ENCODE peak calls at places on chromosome 1, in eight cellular contexts. H, S, M, P, O, I, E and X are unnamed samples.

GRCh38 chr1:184416921-184417320 is 30.1 kb downstream of the C1orf21 start:
- DNase-seq in H (no peak), I (no peak), S (no peak), M (no peak), E (no peak), P (no peak), O (no peak), X (no peak)

GRCh38 chr1:87149166-87150065 is 179.3 kb upstream of the LMO4 start:
- DNase-seq in P (peak; percentile 43), S (no peak), E (no peak), O (peak; percentile 33), M (peak; percentile 72), H (no peak), I (no peak), X (no peak)

GRCh38 chr1:44045064-44045463 is 13.8 kb upstream of the SLC6A9 start:
- DNase-seq in I (no peak), H (peak; percentile 4), P (no peak), S (no peak), E (no peak), M (no peak), O (no peak), X (no peak)

GRCh38 chr1:162561037-162561615 is 396 bp upstream of the UAP1 start:
- DNase-seq in I (peak; percentile 72), S (peak; percentile 98), M (peak; percentile 96), O (peak; percentile 97), H (peak; percentile 98), P (peak; percentile 89), E (peak; percentile 93), X (peak; percentile 93)

GRCh38 chr1:155951753-155952504 is 10.5 kb downstream of the RXFP4 start:
- DNase-seq in O (no peak), I (no peak), E (no peak), H (no peak), M (no peak), P (no peak), S (no peak), X (no peak)

GRCh38 chr1:11691302-11691914 is at the start of gene DRAXIN:
- DNase-seq in O (peak; percentile 93), E (no peak), M (no peak), S (no peak), P (no peak), I (no peak), H (peak; percentile 86), X (no peak)

GRCh38 chr1:27621067-27621920 is 13.7 kb downstream of the FGR start:
- DNase-seq in S (no peak), E (peak; percentile 78), I (no peak), P (no peak), O (no peak), H (no peak), M (peak; percentile 58), X (no peak)

GRCh38 chr1:12620142-12620865 is 2.3 kb upstream of the DHRS3 start:
- DNase-seq in O (no peak), E (no peak), P (no peak), S (no peak), I (no peak), H (no peak), M (no peak), X (no peak)

GRCh38 chr1:163090321-163090945 is 21.3 kb downstream of the RGS4 start:
- DNase-seq in O (no peak), S (no peak), M (peak; percentile 84), H (no peak), P (no peak), I (no peak), E (no peak), X (no peak)

GRCh38 chr1:3677411-3677944 is 25.2 kb downstream of the TP73 start:
- DNase-seq in H (no peak), S (no peak), I (no peak), E (no peak), P (no peak), O (no peak), M (no peak), X (no peak)

GRCh38 chr1:209569445-209570207 is 13.9 kb upstream of the CAMK1G start:
- DNase-seq in S (peak; percentile 78), M (peak; percentile 77), P (peak; percentile 64), E (peak; percentile 60), O (peak; percentile 61), H (peak; percentile 89), I (peak; percentile 12), X (peak; percentile 80)

GRCh38 chr1:3186526-3186921 is 117.5 kb downstream of the PRDM16 start:
- DNase-seq in P (no peak), M (peak; percentile 6), I (no peak), S (peak; percentile 43), E (no peak), O (no peak), H (no peak), X (no peak)

GRCh38 chr1:197675475-197676324 is 99.6 kb downstream of the DENND1B start:
- DNase-seq in S (no peak), H (no peak), M (peak; percentile 22), I (no peak), E (no peak), O (no peak), P (no peak), X (no peak)

GRCh38 chr1:47231314-47232186 is 475 bp downstream of the TAL1 start:
- DNase-seq in P (no peak), H (no peak), O (peak; percentile 72), M (peak; percentile 33), S (peak; percentile 84), I (peak; percentile 1), E (no peak), X (no peak)

DNA sequence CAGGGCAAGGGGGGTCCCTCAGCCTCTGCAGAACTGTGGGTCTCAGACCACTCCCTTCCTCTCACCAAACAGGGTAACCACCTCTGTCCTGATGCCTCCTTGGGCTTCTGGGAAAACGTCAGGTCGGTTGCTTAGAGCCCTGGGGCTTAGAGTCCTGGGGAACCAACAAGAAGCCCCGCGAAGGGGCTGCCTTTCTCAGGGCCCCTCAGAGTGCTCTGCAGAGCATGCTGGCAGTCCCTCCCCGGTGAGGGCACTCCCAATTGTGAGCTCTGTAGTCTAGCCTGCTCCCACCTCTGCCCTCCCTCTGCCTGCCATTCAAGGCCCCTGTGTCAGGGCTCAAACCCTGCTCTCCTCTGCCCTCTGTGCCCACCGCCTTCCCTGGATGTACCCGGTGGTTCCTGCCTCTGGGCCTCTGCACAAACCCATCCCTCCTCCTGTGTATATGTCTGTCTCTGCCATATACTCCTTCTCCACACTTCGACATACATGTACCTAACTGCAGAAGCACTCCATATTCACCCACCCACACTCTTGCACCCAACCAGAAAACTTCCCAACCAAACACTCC is 92.3 kb downstream of the DMRTB1 start:
- DNase-seq in O (peak; percentile 6), I (no peak), H (peak; percentile 8), E (no peak), S (no peak), P (no peak), M (no peak), X (no peak)
- TF ChIP-seq USF2 in O (no peak), I (no peak), H (no peak), E (no peak), S (no peak), P (no peak), M (no peak), X (no peak)

DNA sequence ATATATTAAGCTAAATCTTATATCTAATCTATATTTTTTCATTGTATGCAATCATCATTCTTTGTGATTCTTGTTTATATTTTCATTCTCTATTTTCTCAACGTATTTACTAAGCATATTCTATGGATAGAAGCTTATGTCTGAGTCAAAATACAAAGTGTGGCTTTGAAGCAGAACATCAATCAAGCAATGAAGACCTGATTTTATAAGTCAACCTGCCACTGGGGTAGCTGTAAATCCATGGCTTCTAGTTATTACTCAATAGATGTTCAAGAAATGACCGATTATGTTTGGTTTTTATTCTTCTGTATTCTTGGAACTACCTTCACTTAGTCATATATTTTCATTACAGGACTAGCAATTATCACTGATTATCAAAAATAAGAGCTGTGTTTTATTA is 20.5 kb upstream of the PTGS2 start:
- DNase-seq in I (no peak), S (no peak), H (no peak), O (no peak), E (no peak), M (no peak), P (no peak), X (no peak)
- TF ChIP-seq USF2 in I (no peak), S (no peak), H (no peak), O (no peak), E (no peak), M (no peak), P (no peak), X (no peak)

GRCh38 chr1:242240691-242241090 is 241.8 kb upstream of the MAP1LC3C start:
- DNase-seq in I (no peak), H (no peak), E (no peak), S (no peak), M (no peak), O (no peak), P (no peak), X (no peak)

GRCh38 chr1:242245255-242245654 is 246.4 kb upstream of the MAP1LC3C start:
- DNase-seq in P (no peak), O (no peak), M (no peak), E (no peak), H (peak; percentile 14), S (no peak), I (no peak), X (no peak)

GRCh38 chr1:242240061-242240460 is 241.2 kb upstream of the MAP1LC3C start:
- DNase-seq in I (no peak), P (no peak), S (no peak), M (no peak), E (no peak), O (no peak), H (no peak), X (peak; percentile 13)

GRCh38 chr1:242243472-242243871 is 244.6 kb upstream of the MAP1LC3C start:
- DNase-seq in M (no peak), S (no peak), P (no peak), E (no peak), O (no peak), H (no peak), I (no peak), X (no peak)

DNA sequence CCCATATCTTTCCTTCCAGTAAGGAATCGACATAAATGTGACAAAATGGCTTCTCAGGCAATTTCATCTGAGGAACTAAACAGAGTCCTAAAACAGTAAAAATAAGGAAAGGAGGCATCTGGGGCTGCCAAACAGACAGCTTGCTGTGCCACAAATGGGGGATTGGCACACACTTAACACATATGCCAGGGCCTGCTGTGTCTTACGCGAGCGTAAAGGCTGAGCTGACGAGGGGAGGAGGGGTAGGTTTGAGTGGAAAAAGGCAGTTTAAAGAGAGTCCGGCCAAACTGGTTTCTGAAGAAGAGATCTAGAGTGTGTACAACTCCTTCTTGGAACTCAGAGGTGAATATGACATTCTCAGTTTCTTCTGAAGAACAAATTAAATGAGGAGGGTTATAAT is 244.1 kb upstream of the MAP1LC3C start:
- DNase-seq in I (no peak), S (no peak), E (no peak), M (no peak), O (no peak), P (no peak), H (no peak), X (no peak)
- TF ChIP-seq USF2 in I (no peak), S (no peak), E (no peak), M (no peak), O (no peak), P (no peak), H (no peak), X (no peak)

GRCh38 chr1:7401814-7402547 is 369.1 kb upstream of the VAMP3 start:
- DNase-seq in S (no peak), P (no peak), M (peak; percentile 100), O (peak; percentile 22), E (peak; percentile 41), I (no peak), H (no peak), X (peak; percentile 98)
- TF ChIP-seq USF2 in S (no peak), P (no peak), M (no peak), O (no peak), E (no peak), I (no peak), H (no peak), X (no peak)